ENCODE peak calls at places on chromosomes 12 and 14, in ten cellular contexts. One of them, this sample, is unnamed.

GRCh38 chr12:64451687-64452558 is at the start of gene TBK1:
- DNase-seq in fibroblast of the conjunctiva: peak; percentile 77
- DNase-seq in caudate nucleus: peak; percentile 85
- DNase-seq in foreskin fibroblast: peak; percentile 95
- DNase-seq in stimulated activated CD4-positive, alpha-beta T cell treated with anti-CD3 and anti-CD28 coated beads, Interleukin-4, amount 100 ng/mL, for 1 hour: peak; percentile 63
- DNase-seq in NCI-H510A treated with DMSO at 0.1 percent for 48 hours: peak; percentile 98
- DNase-seq in NT2/D1: peak; percentile 75
- DNase-seq in ELR: peak; percentile 89
- DNase-seq in putamen: peak; percentile 85
- DNase-seq in NCI-H2171 treated with DMSO at 0.1 percent for 48 hours: peak; percentile 76
- DNase-seq in this sample: peak; percentile 41

GRCh38 chr14:49934638-49935037 is 41.8 kb downstream of the ARF6 start:
- DNase-seq in foreskin fibroblast: peak; percentile 29
- DNase-seq in putamen: no peak
- DNase-seq in stimulated activated CD4-positive, alpha-beta T cell treated with anti-CD3 and anti-CD28 coated beads, Interleukin-4, amount 100 ng/mL, for 1 hour: no peak
- DNase-seq in caudate nucleus: no peak
- DNase-seq in NCI-H2171 treated with DMSO at 0.1 percent for 48 hours: no peak
- DNase-seq in ELR: no peak
- DNase-seq in NCI-H510A treated with DMSO at 0.1 percent for 48 hours: peak; percentile 41
- DNase-seq in NT2/D1: no peak
- DNase-seq in fibroblast of the conjunctiva: no peak
- DNase-seq in this sample: no peak

GRCh38 chr14:95211721-95212504 is 54.6 kb upstream of the DICER1 start:
- DNase-seq in putamen: no peak
- DNase-seq in fibroblast of the conjunctiva: no peak
- DNase-seq in foreskin fibroblast: no peak
- DNase-seq in caudate nucleus: no peak
- DNase-seq in ELR: no peak
- DNase-seq in stimulated activated CD4-positive, alpha-beta T cell treated with anti-CD3 and anti-CD28 coated beads, Interleukin-4, amount 100 ng/mL, for 1 hour: no peak
- DNase-seq in NCI-H510A treated with DMSO at 0.1 percent for 48 hours: no peak
- DNase-seq in NCI-H2171 treated with DMSO at 0.1 percent for 48 hours: no peak
- DNase-seq in NT2/D1: no peak
- DNase-seq in this sample: no peak

GRCh38 chr12:109961201-109961600 is 35.0 kb downstream of the GIT2 start:
- DNase-seq in caudate nucleus: no peak
- DNase-seq in foreskin fibroblast: no peak
- DNase-seq in NCI-H2171 treated with DMSO at 0.1 percent for 48 hours: no peak
- DNase-seq in ELR: no peak
- DNase-seq in NT2/D1: no peak
- DNase-seq in putamen: no peak
- DNase-seq in fibroblast of the conjunctiva: no peak
- DNase-seq in NCI-H510A treated with DMSO at 0.1 percent for 48 hours: no peak
- DNase-seq in stimulated activated CD4-positive, alpha-beta T cell treated with anti-CD3 and anti-CD28 coated beads, Interleukin-4, amount 100 ng/mL, for 1 hour: no peak
- DNase-seq in this sample: no peak

GRCh38 chr12:70648831-70649230 is 11.6 kb upstream of the PTPRB start:
- DNase-seq in ELR: peak; percentile 54
- DNase-seq in stimulated activated CD4-positive, alpha-beta T cell treated with anti-CD3 and anti-CD28 coated beads, Interleukin-4, amount 100 ng/mL, for 1 hour: no peak
- DNase-seq in fibroblast of the conjunctiva: peak; percentile 40
- DNase-seq in caudate nucleus: peak; percentile 51
- DNase-seq in putamen: no peak
- DNase-seq in NCI-H510A treated with DMSO at 0.1 percent for 48 hours: no peak
- DNase-seq in foreskin fibroblast: peak; percentile 61
- DNase-seq in NT2/D1: no peak
- DNase-seq in NCI-H2171 treated with DMSO at 0.1 percent for 48 hours: no peak
- DNase-seq in this sample: no peak

GRCh38 chr12:89346741-89347324 is 5.5 kb downstream of the DUSP6 start:
- DNase-seq in foreskin fibroblast: peak; percentile 83
- DNase-seq in fibroblast of the conjunctiva: peak; percentile 31
- DNase-seq in NCI-H2171 treated with DMSO at 0.1 percent for 48 hours: no peak
- DNase-seq in caudate nucleus: peak; percentile 24
- DNase-seq in NT2/D1: no peak
- DNase-seq in putamen: peak; percentile 49
- DNase-seq in stimulated activated CD4-positive, alpha-beta T cell treated with anti-CD3 and anti-CD28 coated beads, Interleukin-4, amount 100 ng/mL, for 1 hour: no peak
- DNase-seq in NCI-H510A treated with DMSO at 0.1 percent for 48 hours: peak; percentile 87
- DNase-seq in ELR: peak; percentile 69
- DNase-seq in this sample: no peak

GRCh38 chr12:67698711-67699603 is 50.4 kb downstream of the DYRK2 start:
- DNase-seq in NCI-H510A treated with DMSO at 0.1 percent for 48 hours: no peak
- DNase-seq in putamen: no peak
- DNase-seq in caudate nucleus: no peak
- DNase-seq in foreskin fibroblast: peak; percentile 58
- DNase-seq in NT2/D1: no peak
- DNase-seq in fibroblast of the conjunctiva: no peak
- DNase-seq in stimulated activated CD4-positive, alpha-beta T cell treated with anti-CD3 and anti-CD28 coated beads, Interleukin-4, amount 100 ng/mL, for 1 hour: peak; percentile 34
- DNase-seq in ELR: peak; percentile 90
- DNase-seq in NCI-H2171 treated with DMSO at 0.1 percent for 48 hours: no peak
- DNase-seq in this sample: no peak

GRCh38 chr12:106855221-106855758 is 80.8 kb downstream of the RIC8B start:
- DNase-seq in NCI-H2171 treated with DMSO at 0.1 percent for 48 hours: no peak
- DNase-seq in fibroblast of the conjunctiva: no peak
- DNase-seq in foreskin fibroblast: no peak
- DNase-seq in NCI-H510A treated with DMSO at 0.1 percent for 48 hours: no peak
- DNase-seq in caudate nucleus: no peak
- DNase-seq in stimulated activated CD4-positive, alpha-beta T cell treated with anti-CD3 and anti-CD28 coated beads, Interleukin-4, amount 100 ng/mL, for 1 hour: no peak
- DNase-seq in NT2/D1: no peak
- DNase-seq in putamen: no peak
- DNase-seq in ELR: no peak
- DNase-seq in this sample: no peak

GRCh38 chr14:70045296-70045695 is 143.5 kb downstream of the SLC8A3 start:
- DNase-seq in stimulated activated CD4-positive, alpha-beta T cell treated with anti-CD3 and anti-CD28 coated beads, Interleukin-4, amount 100 ng/mL, for 1 hour: no peak
- DNase-seq in ELR: peak; percentile 10
- DNase-seq in NCI-H510A treated with DMSO at 0.1 percent for 48 hours: no peak
- DNase-seq in fibroblast of the conjunctiva: no peak
- DNase-seq in NCI-H2171 treated with DMSO at 0.1 percent for 48 hours: no peak
- DNase-seq in caudate nucleus: no peak
- DNase-seq in NT2/D1: no peak
- DNase-seq in putamen: no peak
- DNase-seq in foreskin fibroblast: peak; percentile 29
- DNase-seq in this sample: no peak

GRCh38 chr14:103536693-103537092 is 7.7 kb downstream of the TRMT61A start:
- DNase-seq in fibroblast of the conjunctiva: no peak
- DNase-seq in caudate nucleus: no peak
- DNase-seq in NCI-H2171 treated with DMSO at 0.1 percent for 48 hours: no peak
- DNase-seq in ELR: no peak
- DNase-seq in putamen: no peak
- DNase-seq in NCI-H510A treated with DMSO at 0.1 percent for 48 hours: no peak
- DNase-seq in NT2/D1: no peak
- DNase-seq in stimulated activated CD4-positive, alpha-beta T cell treated with anti-CD3 and anti-CD28 coated beads, Interleukin-4, amount 100 ng/mL, for 1 hour: no peak
- DNase-seq in foreskin fibroblast: no peak
- DNase-seq in this sample: no peak

GRCh38 chr12:88854260-88854659 is 274.0 kb upstream of the KITLG start:
- DNase-seq in foreskin fibroblast: peak; percentile 82
- DNase-seq in NCI-H510A treated with DMSO at 0.1 percent for 48 hours: no peak
- DNase-seq in putamen: no peak
- DNase-seq in fibroblast of the conjunctiva: no peak
- DNase-seq in NCI-H2171 treated with DMSO at 0.1 percent for 48 hours: no peak
- DNase-seq in NT2/D1: no peak
- DNase-seq in stimulated activated CD4-positive, alpha-beta T cell treated with anti-CD3 and anti-CD28 coated beads, Interleukin-4, amount 100 ng/mL, for 1 hour: no peak
- DNase-seq in caudate nucleus: no peak
- DNase-seq in ELR: peak; percentile 89
- DNase-seq in this sample: no peak

GRCh38 chr14:77641534-77642341 is 25.3 kb upstream of the SPTLC2 start:
- DNase-seq in ELR: peak; percentile 66
- DNase-seq in caudate nucleus: peak; percentile 14
- DNase-seq in foreskin fibroblast: peak; percentile 84
- DNase-seq in NT2/D1: no peak
- DNase-seq in NCI-H510A treated with DMSO at 0.1 percent for 48 hours: no peak
- DNase-seq in NCI-H2171 treated with DMSO at 0.1 percent for 48 hours: no peak
- DNase-seq in stimulated activated CD4-positive, alpha-beta T cell treated with anti-CD3 and anti-CD28 coated beads, Interleukin-4, amount 100 ng/mL, for 1 hour: peak; percentile 73
- DNase-seq in putamen: peak; percentile 55
- DNase-seq in fibroblast of the conjunctiva: peak; percentile 54
- DNase-seq in this sample: peak; percentile 5

GRCh38 chr14:22482782-22483553 is 106.1 kb downstream of the DAD1 start:
- DNase-seq in NT2/D1: no peak
- DNase-seq in fibroblast of the conjunctiva: no peak
- DNase-seq in putamen: no peak
- DNase-seq in caudate nucleus: no peak
- DNase-seq in stimulated activated CD4-positive, alpha-beta T cell treated with anti-CD3 and anti-CD28 coated beads, Interleukin-4, amount 100 ng/mL, for 1 hour: no peak
- DNase-seq in foreskin fibroblast: no peak
- DNase-seq in ELR: no peak
- DNase-seq in NCI-H2171 treated with DMSO at 0.1 percent for 48 hours: no peak
- DNase-seq in NCI-H510A treated with DMSO at 0.1 percent for 48 hours: no peak
- DNase-seq in this sample: no peak

GRCh38 chr14:52380294-52380693 is 66.2 kb downstream of the PTGER2 start:
- DNase-seq in caudate nucleus: no peak
- DNase-seq in foreskin fibroblast: peak; percentile 82
- DNase-seq in stimulated activated CD4-positive, alpha-beta T cell treated with anti-CD3 and anti-CD28 coated beads, Interleukin-4, amount 100 ng/mL, for 1 hour: no peak
- DNase-seq in NCI-H2171 treated with DMSO at 0.1 percent for 48 hours: no peak
- DNase-seq in putamen: no peak
- DNase-seq in NCI-H510A treated with DMSO at 0.1 percent for 48 hours: no peak
- DNase-seq in NT2/D1: no peak
- DNase-seq in ELR: peak; percentile 85
- DNase-seq in fibroblast of the conjunctiva: no peak
- DNase-seq in this sample: no peak

GRCh38 chr14:97046991-97047390 is 249.8 kb downstream of the VRK1 start:
- DNase-seq in NCI-H2171 treated with DMSO at 0.1 percent for 48 hours: no peak
- DNase-seq in putamen: no peak
- DNase-seq in NT2/D1: no peak
- DNase-seq in NCI-H510A treated with DMSO at 0.1 percent for 48 hours: no peak
- DNase-seq in fibroblast of the conjunctiva: no peak
- DNase-seq in stimulated activated CD4-positive, alpha-beta T cell treated with anti-CD3 and anti-CD28 coated beads, Interleukin-4, amount 100 ng/mL, for 1 hour: no peak
- DNase-seq in foreskin fibroblast: no peak
- DNase-seq in caudate nucleus: no peak
- DNase-seq in ELR: no peak
- DNase-seq in this sample: no peak

GRCh38 chr14:96072076-96072475 is 32.9 kb downstream of the C14orf132 start:
- DNase-seq in caudate nucleus: no peak
- DNase-seq in fibroblast of the conjunctiva: no peak
- DNase-seq in putamen: no peak
- DNase-seq in stimulated activated CD4-positive, alpha-beta T cell treated with anti-CD3 and anti-CD28 coated beads, Interleukin-4, amount 100 ng/mL, for 1 hour: no peak
- DNase-seq in NT2/D1: no peak
- DNase-seq in NCI-H510A treated with DMSO at 0.1 percent for 48 hours: no peak
- DNase-seq in ELR: no peak
- DNase-seq in foreskin fibroblast: no peak
- DNase-seq in NCI-H2171 treated with DMSO at 0.1 percent for 48 hours: no peak
- DNase-seq in this sample: no peak

GRCh38 chr14:65483647-65484046 is 71.1 kb downstream of the FUT8 start:
- DNase-seq in fibroblast of the conjunctiva: no peak
- DNase-seq in NCI-H510A treated with DMSO at 0.1 percent for 48 hours: no peak
- DNase-seq in stimulated activated CD4-positive, alpha-beta T cell treated with anti-CD3 and anti-CD28 coated beads, Interleukin-4, amount 100 ng/mL, for 1 hour: no peak
- DNase-seq in NCI-H2171 treated with DMSO at 0.1 percent for 48 hours: no peak
- DNase-seq in putamen: no peak
- DNase-seq in caudate nucleus: no peak
- DNase-seq in foreskin fibroblast: peak; percentile 56
- DNase-seq in ELR: peak; percentile 62
- DNase-seq in NT2/D1: no peak
- DNase-seq in this sample: no peak

GRCh38 chr12:131455581-131456110 is 255.2 kb upstream of the SFSWAP start:
- DNase-seq in NT2/D1: no peak
- DNase-seq in foreskin fibroblast: no peak
- DNase-seq in caudate nucleus: no peak
- DNase-seq in stimulated activated CD4-positive, alpha-beta T cell treated with anti-CD3 and anti-CD28 coated beads, Interleukin-4, amount 100 ng/mL, for 1 hour: no peak
- DNase-seq in NCI-H2171 treated with DMSO at 0.1 percent for 48 hours: no peak
- DNase-seq in putamen: no peak
- DNase-seq in NCI-H510A treated with DMSO at 0.1 percent for 48 hours: no peak
- DNase-seq in fibroblast of the conjunctiva: no peak
- DNase-seq in ELR: no peak
- DNase-seq in this sample: no peak

GRCh38 chr12:109531411-109531810 is 41.9 kb downstream of the MMAB start:
- DNase-seq in stimulated activated CD4-positive, alpha-beta T cell treated with anti-CD3 and anti-CD28 coated beads, Interleukin-4, amount 100 ng/mL, for 1 hour: no peak
- DNase-seq in ELR: no peak
- DNase-seq in NCI-H510A treated with DMSO at 0.1 percent for 48 hours: no peak
- DNase-seq in putamen: no peak
- DNase-seq in fibroblast of the conjunctiva: no peak
- DNase-seq in NT2/D1: no peak
- DNase-seq in caudate nucleus: no peak
- DNase-seq in foreskin fibroblast: no peak
- DNase-seq in NCI-H2171 treated with DMSO at 0.1 percent for 48 hours: no peak
- DNase-seq in this sample: no peak

GRCh38 chr14:106622200-106622745 is 1095.9 kb downstream of the TMEM121 start:
- DNase-seq in NT2/D1: no peak
- DNase-seq in stimulated activated CD4-positive, alpha-beta T cell treated with anti-CD3 and anti-CD28 coated beads, Interleukin-4, amount 100 ng/mL, for 1 hour: no peak
- DNase-seq in NCI-H510A treated with DMSO at 0.1 percent for 48 hours: no peak
- DNase-seq in NCI-H2171 treated with DMSO at 0.1 percent for 48 hours: no peak
- DNase-seq in fibroblast of the conjunctiva: no peak
- DNase-seq in putamen: no peak
- DNase-seq in foreskin fibroblast: no peak
- DNase-seq in caudate nucleus: no peak
- DNase-seq in ELR: no peak
- DNase-seq in this sample: no peak

GRCh38 chr12:20985399-20985798 is 145.6 kb upstream of the SLCO1B1 start:
- DNase-seq in foreskin fibroblast: no peak
- DNase-seq in putamen: no peak
- DNase-seq in fibroblast of the conjunctiva: no peak
- DNase-seq in stimulated activated CD4-positive, alpha-beta T cell treated with anti-CD3 and anti-CD28 coated beads, Interleukin-4, amount 100 ng/mL, for 1 hour: no peak
- DNase-seq in NT2/D1: no peak
- DNase-seq in caudate nucleus: no peak
- DNase-seq in ELR: no peak
- DNase-seq in NCI-H2171 treated with DMSO at 0.1 percent for 48 hours: no peak
- DNase-seq in NCI-H510A treated with DMSO at 0.1 percent for 48 hours: no peak
- DNase-seq in this sample: no peak

GRCh38 chr14:71089974-71090373 is 182.7 kb downstream of the PCNX1 start:
- DNase-seq in NT2/D1: no peak
- DNase-seq in stimulated activated CD4-positive, alpha-beta T cell treated with anti-CD3 and anti-CD28 coated beads, Interleukin-4, amount 100 ng/mL, for 1 hour: no peak
- DNase-seq in NCI-H2171 treated with DMSO at 0.1 percent for 48 hours: no peak
- DNase-seq in NCI-H510A treated with DMSO at 0.1 percent for 48 hours: no peak
- DNase-seq in ELR: peak; percentile 33
- DNase-seq in caudate nucleus: no peak
- DNase-seq in putamen: no peak
- DNase-seq in foreskin fibroblast: peak; percentile 34
- DNase-seq in fibroblast of the conjunctiva: no peak
- DNase-seq in this sample: no peak

GRCh38 chr12:93851245-93851665 is 174.1 kb downstream of the CRADD start:
- DNase-seq in caudate nucleus: no peak
- DNase-seq in stimulated activated CD4-positive, alpha-beta T cell treated with anti-CD3 and anti-CD28 coated beads, Interleukin-4, amount 100 ng/mL, for 1 hour: no peak
- DNase-seq in ELR: no peak
- DNase-seq in NCI-H2171 treated with DMSO at 0.1 percent for 48 hours: no peak
- DNase-seq in foreskin fibroblast: no peak
- DNase-seq in NT2/D1: no peak
- DNase-seq in fibroblast of the conjunctiva: no peak
- DNase-seq in putamen: no peak
- DNase-seq in NCI-H510A treated with DMSO at 0.1 percent for 48 hours: no peak
- DNase-seq in this sample: peak; percentile 10

GRCh38 chr12:128583453-128583852 is 240.3 kb downstream of the SLC15A4 start:
- DNase-seq in stimulated activated CD4-positive, alpha-beta T cell treated with anti-CD3 and anti-CD28 coated beads, Interleukin-4, amount 100 ng/mL, for 1 hour: no peak
- DNase-seq in foreskin fibroblast: no peak
- DNase-seq in NCI-H2171 treated with DMSO at 0.1 percent for 48 hours: no peak
- DNase-seq in caudate nucleus: no peak
- DNase-seq in fibroblast of the conjunctiva: no peak
- DNase-seq in ELR: no peak
- DNase-seq in NT2/D1: peak; percentile 22
- DNase-seq in NCI-H510A treated with DMSO at 0.1 percent for 48 hours: no peak
- DNase-seq in putamen: no peak
- DNase-seq in this sample: no peak

GRCh38 chr14:104445832-104446381 is 133.7 kb upstream of the C14orf180 start:
- DNase-seq in NCI-H510A treated with DMSO at 0.1 percent for 48 hours: no peak
- DNase-seq in ELR: no peak
- DNase-seq in fibroblast of the conjunctiva: no peak
- DNase-seq in foreskin fibroblast: no peak
- DNase-seq in NCI-H2171 treated with DMSO at 0.1 percent for 48 hours: no peak
- DNase-seq in caudate nucleus: no peak
- DNase-seq in putamen: no peak
- DNase-seq in NT2/D1: no peak
- DNase-seq in stimulated activated CD4-positive, alpha-beta T cell treated with anti-CD3 and anti-CD28 coated beads, Interleukin-4, amount 100 ng/mL, for 1 hour: no peak
- DNase-seq in this sample: no peak

GRCh38 chr12:122965356-122965755 is 907 bp downstream of the ABCB9 start:
- DNase-seq in foreskin fibroblast: no peak
- DNase-seq in ELR: no peak
- DNase-seq in NCI-H2171 treated with DMSO at 0.1 percent for 48 hours: peak; percentile 39
- DNase-seq in fibroblast of the conjunctiva: no peak
- DNase-seq in NCI-H510A treated with DMSO at 0.1 percent for 48 hours: no peak
- DNase-seq in NT2/D1: no peak
- DNase-seq in putamen: no peak
- DNase-seq in caudate nucleus: peak; percentile 53
- DNase-seq in stimulated activated CD4-positive, alpha-beta T cell treated with anti-CD3 and anti-CD28 coated beads, Interleukin-4, amount 100 ng/mL, for 1 hour: no peak
- DNase-seq in this sample: no peak

GRCh38 chr14:106436310-106436905 is 910.0 kb downstream of the TMEM121 start:
- DNase-seq in putamen: peak; percentile 2
- DNase-seq in NCI-H510A treated with DMSO at 0.1 percent for 48 hours: no peak
- DNase-seq in fibroblast of the conjunctiva: no peak
- DNase-seq in ELR: no peak
- DNase-seq in stimulated activated CD4-positive, alpha-beta T cell treated with anti-CD3 and anti-CD28 coated beads, Interleukin-4, amount 100 ng/mL, for 1 hour: peak; percentile 77
- DNase-seq in caudate nucleus: no peak
- DNase-seq in foreskin fibroblast: no peak
- DNase-seq in NCI-H2171 treated with DMSO at 0.1 percent for 48 hours: peak; percentile 33
- DNase-seq in NT2/D1: no peak
- DNase-seq in this sample: peak; percentile 16

GRCh38 chr12:94998322-94998721 is 5.2 kb downstream of the NDUFA12 start:
- DNase-seq in fibroblast of the conjunctiva: no peak
- DNase-seq in putamen: no peak
- DNase-seq in ELR: no peak
- DNase-seq in NT2/D1: no peak
- DNase-seq in foreskin fibroblast: no peak
- DNase-seq in NCI-H2171 treated with DMSO at 0.1 percent for 48 hours: no peak
- DNase-seq in caudate nucleus: no peak
- DNase-seq in stimulated activated CD4-positive, alpha-beta T cell treated with anti-CD3 and anti-CD28 coated beads, Interleukin-4, amount 100 ng/mL, for 1 hour: no peak
- DNase-seq in NCI-H510A treated with DMSO at 0.1 percent for 48 hours: no peak
- DNase-seq in this sample: no peak